ENCODE peak calls at places on chromosomes 7 and 10, in eight cellular contexts. One of them, this sample, is unnamed.

GRCh38 chr10:22570733-22571430 is 143.5 kb downstream of the PIP4K2A start:
- DNase-seq in adipocyte: no peak
- DNase-seq in right cardiac atrium: no peak
- DNase-seq in mammary epithelial cell: no peak
- DNase-seq in tibial nerve: no peak
- DNase-seq in aorta: no peak
- DNase-seq in left ventricle myocardium inferior: no peak
- DNase-seq in HCT116: no peak
- DNase-seq in this sample: no peak

GRCh38 chr7:112192236-112193154 is 13.7 kb downstream of the DOCK4 start:
- DNase-seq in adipocyte: peak; percentile 69
- DNase-seq in right cardiac atrium: peak; percentile 16
- DNase-seq in mammary epithelial cell: peak; percentile 86
- DNase-seq in tibial nerve: peak; percentile 30
- DNase-seq in aorta: no peak
- DNase-seq in left ventricle myocardium inferior: no peak
- DNase-seq in HCT116: no peak
- DNase-seq in this sample: no peak

GRCh38 chr10:65827344-65827743 is 1098.5 kb upstream of the LRRTM3 start:
- DNase-seq in adipocyte: no peak
- DNase-seq in right cardiac atrium: no peak
- DNase-seq in mammary epithelial cell: no peak
- DNase-seq in tibial nerve: no peak
- DNase-seq in aorta: no peak
- DNase-seq in left ventricle myocardium inferior: no peak
- DNase-seq in HCT116: no peak
- DNase-seq in this sample: no peak

GRCh38 chr7:38318803-38319416 is 45.5 kb upstream of the TARP start:
- DNase-seq in adipocyte: peak; percentile 83
- DNase-seq in right cardiac atrium: no peak
- DNase-seq in mammary epithelial cell: peak; percentile 52
- DNase-seq in tibial nerve: peak; percentile 40
- DNase-seq in aorta: no peak
- DNase-seq in left ventricle myocardium inferior: no peak
- DNase-seq in HCT116: peak; percentile 40
- DNase-seq in this sample: peak; percentile 66

GRCh38 chr7:102890292-102890970 is 22.4 kb upstream of the LRRC17 start:
- DNase-seq in adipocyte: no peak
- DNase-seq in right cardiac atrium: no peak
- DNase-seq in mammary epithelial cell: no peak
- DNase-seq in tibial nerve: no peak
- DNase-seq in aorta: no peak
- DNase-seq in left ventricle myocardium inferior: no peak
- DNase-seq in HCT116: no peak
- DNase-seq in this sample: no peak

GRCh38 chr10:86065711-86066251 is 300.8 kb downstream of the GRID1 start:
- DNase-seq in adipocyte: no peak
- DNase-seq in right cardiac atrium: no peak
- DNase-seq in mammary epithelial cell: no peak
- DNase-seq in tibial nerve: no peak
- DNase-seq in aorta: no peak
- DNase-seq in left ventricle myocardium inferior: no peak
- DNase-seq in HCT116: no peak
- DNase-seq in this sample: no peak

GRCh38 chr10:30671011-30671616 is 41.6 kb upstream of the LYZL2 start:
- DNase-seq in adipocyte: peak; percentile 90
- DNase-seq in right cardiac atrium: no peak
- DNase-seq in mammary epithelial cell: peak; percentile 57
- DNase-seq in tibial nerve: peak; percentile 15
- DNase-seq in aorta: no peak
- DNase-seq in left ventricle myocardium inferior: no peak
- DNase-seq in HCT116: peak; percentile 65
- DNase-seq in this sample: peak; percentile 43

GRCh38 chr10:119761106-119761505 is 35.3 kb downstream of the INPP5F start:
- DNase-seq in adipocyte: peak; percentile 87
- DNase-seq in right cardiac atrium: no peak
- DNase-seq in mammary epithelial cell: peak; percentile 81
- DNase-seq in tibial nerve: no peak
- DNase-seq in aorta: no peak
- DNase-seq in left ventricle myocardium inferior: no peak
- DNase-seq in HCT116: no peak
- DNase-seq in this sample: no peak

GRCh38 chr10:16890691-16891090 is 73.5 kb upstream of the RSU1 start:
- DNase-seq in adipocyte: no peak
- DNase-seq in right cardiac atrium: no peak
- DNase-seq in mammary epithelial cell: no peak
- DNase-seq in tibial nerve: no peak
- DNase-seq in aorta: no peak
- DNase-seq in left ventricle myocardium inferior: no peak
- DNase-seq in HCT116: no peak
- DNase-seq in this sample: no peak

GRCh38 chr10:82826132-82826531 is 951.1 kb downstream of the NRG3 start:
- DNase-seq in adipocyte: peak; percentile 98
- DNase-seq in right cardiac atrium: no peak
- DNase-seq in mammary epithelial cell: peak; percentile 90
- DNase-seq in tibial nerve: no peak
- DNase-seq in aorta: no peak
- DNase-seq in left ventricle myocardium inferior: no peak
- DNase-seq in HCT116: no peak
- DNase-seq in this sample: no peak

GRCh38 chr7:1474736-1475135 is 15.5 kb upstream of the MICALL2 start:
- DNase-seq in adipocyte: no peak
- DNase-seq in right cardiac atrium: no peak
- DNase-seq in mammary epithelial cell: no peak
- DNase-seq in tibial nerve: no peak
- DNase-seq in aorta: no peak
- DNase-seq in left ventricle myocardium inferior: no peak
- DNase-seq in HCT116: no peak
- DNase-seq in this sample: no peak

DNA sequence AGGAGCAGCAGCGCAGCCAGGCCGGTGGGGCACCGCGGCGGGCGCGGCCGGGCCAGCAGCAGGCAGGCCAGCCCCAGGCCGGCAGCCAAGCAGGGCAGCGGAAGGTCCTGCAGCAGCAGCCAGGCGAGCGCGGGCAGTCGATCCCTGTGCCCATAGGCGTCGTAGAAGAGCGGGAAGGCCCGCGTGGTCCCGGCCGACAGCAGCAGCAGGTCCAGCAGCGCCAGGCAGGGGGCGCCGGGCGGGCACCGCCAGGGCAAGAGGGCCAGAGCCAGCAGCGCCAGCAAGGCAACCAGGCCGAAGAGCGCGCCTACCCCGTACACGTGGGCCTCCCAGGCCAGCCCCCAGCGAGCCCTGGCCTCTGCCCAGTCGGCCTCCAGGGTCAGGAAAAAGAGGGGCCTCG is 8.4 kb upstream of the RBM28 start:
- DNase-seq in adipocyte: peak; percentile 38
- DNase-seq in right cardiac atrium: peak; percentile 81
- DNase-seq in mammary epithelial cell: no peak
- DNase-seq in tibial nerve: no peak
- DNase-seq in aorta: peak; percentile 89
- DNase-seq in left ventricle myocardium inferior: peak; percentile 39
- DNase-seq in HCT116: no peak
- DNase-seq in this sample: no peak
- H3K27me3 ChIP-seq in adipocyte: peaks cover 40% of the 10 kb centered on the region
- H3K27me3 ChIP-seq in right cardiac atrium: no peaks in the 10 kb centered on the region
- H3K27me3 ChIP-seq in mammary epithelial cell: peaks cover 15% of the 10 kb centered on the region
- H3K27me3 ChIP-seq in tibial nerve: peaks cover 46% of the 10 kb centered on the region
- H3K27me3 ChIP-seq in aorta: no peaks in the 10 kb centered on the region
- H3K27me3 ChIP-seq in left ventricle myocardium inferior: peaks cover 43% of the 10 kb centered on the region
- H3K27me3 ChIP-seq in HCT116: no peaks in the 10 kb centered on the region
- H3K27me3 ChIP-seq in this sample: peaks cover 31% of the 10 kb centered on the region

DNA sequence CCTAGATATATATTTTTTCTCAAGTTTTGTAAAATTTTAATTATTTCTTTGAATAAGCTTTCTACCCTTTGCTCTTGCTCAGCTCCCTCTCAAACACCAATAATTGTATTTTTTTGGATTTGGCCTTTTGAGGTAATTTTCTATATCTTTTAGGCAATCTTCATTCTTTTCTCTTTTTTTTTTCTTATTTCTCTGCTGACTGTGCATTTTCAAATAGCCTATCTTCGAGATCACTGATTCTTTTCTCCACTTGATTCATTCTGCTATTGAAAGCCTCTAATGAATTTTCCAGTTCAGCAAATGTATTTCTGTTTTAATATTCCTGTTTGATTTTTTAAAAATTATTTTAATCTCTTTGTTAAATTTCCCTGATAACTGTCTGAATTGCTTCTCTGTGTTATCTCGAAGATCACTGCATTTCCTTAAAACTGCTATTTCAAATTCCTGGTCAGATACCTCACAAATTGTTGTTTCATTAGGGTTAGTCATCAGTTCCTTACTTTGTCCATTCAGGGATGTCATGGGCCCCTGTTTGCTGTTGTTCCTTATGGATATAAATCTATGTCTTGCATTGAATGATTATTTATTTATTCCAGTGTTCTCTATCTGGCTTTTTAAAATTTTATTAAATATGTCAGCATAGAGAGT is 100.1 kb upstream of the UNC5B start:
- DNase-seq in adipocyte: no peak
- DNase-seq in right cardiac atrium: no peak
- DNase-seq in mammary epithelial cell: no peak
- DNase-seq in tibial nerve: no peak
- DNase-seq in aorta: no peak
- DNase-seq in left ventricle myocardium inferior: no peak
- DNase-seq in HCT116: no peak
- DNase-seq in this sample: no peak
- H3K9me3 ChIP-seq in adipocyte: peaks cover 23% of the 10 kb centered on the region
- H3K9me3 ChIP-seq in right cardiac atrium: peaks cover 9% of the 10 kb centered on the region
- H3K9me3 ChIP-seq in mammary epithelial cell: peaks cover 21% of the 10 kb centered on the region
- H3K9me3 ChIP-seq in tibial nerve: peaks cover 21% of the 10 kb centered on the region
- H3K9me3 ChIP-seq in aorta: peaks cover 10% of the 10 kb centered on the region
- H3K9me3 ChIP-seq in left ventricle myocardium inferior: peaks cover 37% of the 10 kb centered on the region
- H3K9me3 ChIP-seq in HCT116: peaks cover 13% of the 10 kb centered on the region
- H3K9me3 ChIP-seq in this sample: peaks cover 7% of the 10 kb centered on the region

DNA sequence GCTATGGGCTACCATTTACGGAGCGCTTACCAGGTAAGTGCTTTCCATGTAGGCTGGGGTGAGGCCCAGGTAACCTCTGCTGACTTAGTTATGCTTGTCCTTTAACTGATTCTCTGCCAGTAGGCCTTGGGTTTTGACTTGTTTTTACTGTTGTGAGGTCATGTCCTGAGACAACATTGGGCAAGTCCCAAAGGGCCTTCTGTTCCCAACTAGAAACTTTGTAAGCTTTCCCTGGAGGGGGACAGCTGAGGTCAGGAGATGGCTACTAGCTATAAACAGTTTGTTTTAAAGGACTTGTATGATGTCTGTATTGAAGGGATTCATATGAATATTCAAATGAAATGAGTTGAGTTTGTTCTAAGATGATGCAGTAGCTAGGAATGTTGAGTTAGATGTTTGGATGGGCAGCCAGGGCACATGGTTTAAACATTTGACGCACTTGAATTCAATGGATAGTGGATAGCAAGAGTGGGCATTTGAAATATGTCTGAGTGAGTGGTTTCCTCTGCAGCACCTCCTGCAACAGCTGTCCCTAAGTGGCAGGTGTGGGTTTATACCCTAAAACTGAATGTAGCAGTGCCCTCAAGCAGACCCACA is 10.0 kb upstream of the SGPL1 start:
- DNase-seq in adipocyte: no peak
- DNase-seq in right cardiac atrium: no peak
- DNase-seq in mammary epithelial cell: no peak
- DNase-seq in tibial nerve: no peak
- DNase-seq in aorta: no peak
- DNase-seq in left ventricle myocardium inferior: no peak
- DNase-seq in HCT116: no peak
- DNase-seq in this sample: no peak
- H3K4me1 ChIP-seq in adipocyte: peaks cover 15% of the 10 kb centered on the region
- H3K4me1 ChIP-seq in right cardiac atrium: peaks cover 4% of the 10 kb centered on the region
- H3K4me1 ChIP-seq in mammary epithelial cell: peaks cover 51% of the 10 kb centered on the region
- H3K4me1 ChIP-seq in tibial nerve: no peaks in the 10 kb centered on the region
- H3K4me1 ChIP-seq in aorta: no peaks in the 10 kb centered on the region
- H3K4me1 ChIP-seq in left ventricle myocardium inferior: peaks cover 21% of the 10 kb centered on the region
- H3K4me1 ChIP-seq in HCT116: peaks cover 8% of the 10 kb centered on the region
- H3K4me1 ChIP-seq in this sample: peaks cover 1% of the 10 kb centered on the region

GRCh38 chr7:104327963-104328307 is 468 bp upstream of the LHFPL3 start:
- DNase-seq in adipocyte: no peak
- DNase-seq in right cardiac atrium: no peak
- DNase-seq in mammary epithelial cell: no peak
- DNase-seq in tibial nerve: no peak
- DNase-seq in aorta: peak; percentile 67
- DNase-seq in left ventricle myocardium inferior: no peak
- DNase-seq in HCT116: no peak
- DNase-seq in this sample: no peak
- H3K27me3 ChIP-seq in adipocyte: peaks cover 44% of the 10 kb centered on the region
- H3K27me3 ChIP-seq in right cardiac atrium: peaks cover 3% of the 10 kb centered on the region
- H3K27me3 ChIP-seq in mammary epithelial cell: peaks cover 41% of the 10 kb centered on the region
- H3K27me3 ChIP-seq in tibial nerve: peaks cover 54% of the 10 kb centered on the region
- H3K27me3 ChIP-seq in aorta: no peaks in the 10 kb centered on the region
- H3K27me3 ChIP-seq in left ventricle myocardium inferior: peaks cover 83% of the 10 kb centered on the region
- H3K27me3 ChIP-seq in HCT116: peaks cover 35% of the 10 kb centered on the region
- H3K27me3 ChIP-seq in this sample: peaks cover 34% of the 10 kb centered on the region